ENCODE peak calls at places on chromosomes 6 and 20, in seven cellular contexts. D is neuronal stem cell; X is CD8-positive, alpha-beta T cell; N is mesendoderm; E is body of pancreas; U is fibroblast of lung; S is Karpas-422. Y is an unnamed sample. For H3K36me3, the result is how much of the 10 kb centered on the place peaks cover.

GRCh38 chr6:27214126-27214601 is 33.3 kb upstream of the PRSS16 start:
- DNase-seq in D (no peak), X (no peak), N (peak), E (no peak), U (no peak), S (no peak), Y (no peak)

GRCh38 chr6:101429291-101429690 is 35.8 kb downstream of the GRIK2 start:
- DNase-seq in D (no peak), X (no peak), N (peak), E (no peak), U (no peak), S (no peak), Y (no peak)

GRCh38 chr20:57999465-58000111 is 228.9 kb downstream of the ANKRD60 start:
- DNase-seq in D (peak), X (no peak), N (peak), E (no peak), U (no peak), S (no peak), Y (no peak)

GRCh38 chr20:51985013-51985415 is 182.7 kb upstream of the SALL4 start:
- DNase-seq in D (no peak), X (no peak), N (peak), E (no peak), U (peak), S (no peak), Y (no peak)

GRCh38 chr6:79399499-79399898 is 137.7 kb downstream of the LCA5 start:
- DNase-seq in D (no peak), X (no peak), N (no peak), E (no peak), U (no peak), S (no peak), Y (no peak)

GRCh38 chr6:156423829-156424228 is 353.3 kb upstream of the ARID1B start:
- DNase-seq in D (no peak), X (no peak), N (peak), E (no peak), U (no peak), S (no peak), Y (no peak)

GRCh38 chr20:17849901-17850673 is 118.5 kb downstream of the SNX5 start:
- DNase-seq in D (no peak), X (no peak), N (no peak), E (no peak), U (peak), S (no peak), Y (no peak)

GRCh38 chr6:157187182-157188093 is 135.9 kb downstream of the TMEM242 start:
- DNase-seq in D (no peak), X (no peak), N (peak), E (no peak), U (no peak), S (no peak), Y (no peak)

GRCh38 chr20:55678126-55678525 is 327.2 kb downstream of the CBLN4 start:
- DNase-seq in D (no peak), X (no peak), N (no peak), E (no peak), U (no peak), S (no peak), Y (no peak)

GRCh38 chr6:18307006-18307405 is 42.7 kb upstream of the DEK start:
- DNase-seq in D (no peak), X (no peak), N (peak), E (no peak), U (no peak), S (no peak), Y (no peak)

GRCh38 chr6:13661647-13662046 is 46.5 kb downstream of the NOL7 start:
- DNase-seq in D (no peak), X (no peak), N (no peak), E (no peak), U (no peak), S (no peak), Y (no peak)

GRCh38 chr6:40960784-40961430 is 78.1 kb downstream of the UNC5CL start:
- DNase-seq in D (no peak), X (no peak), N (no peak), E (no peak), U (no peak), S (no peak), Y (no peak)

GRCh38 chr20:31760457-31761240 is 21.6 kb downstream of the TPX2 start:
- DNase-seq in D (no peak), X (no peak), N (no peak), E (no peak), U (peak), S (no peak), Y (no peak)

GRCh38 chr6:14396826-14397517 is 279.4 kb downstream of the CD83 start:
- DNase-seq in D (no peak), X (no peak), N (peak), E (peak), U (peak), S (no peak), Y (no peak)

GRCh38 chr6:145809785-145810184 is 4.8 kb downstream of the FBXO30 start:
- DNase-seq in D (no peak), X (no peak), N (no peak), E (no peak), U (peak), S (no peak), Y (no peak)

GRCh38 chr6:138521800-138522199 is 22.5 kb upstream of the NHSL1 start:
- DNase-seq in D (no peak), X (no peak), N (no peak), E (no peak), U (no peak), S (no peak), Y (no peak)

GRCh38 chr6:20605581-20605980 is 71.3 kb downstream of the CDKAL1 start:
- DNase-seq in D (no peak), X (no peak), N (peak), E (no peak), U (peak), S (no peak), Y (no peak)

GRCh38 chr6:138600261-138600660 is 101.0 kb upstream of the NHSL1 start:
- DNase-seq in D (no peak), X (no peak), N (no peak), E (no peak), U (no peak), S (no peak), Y (no peak)

GRCh38 chr6:3026811-3027626 is 27.3 kb downstream of the NQO2 start:
- DNase-seq in D (no peak), X (peak), N (no peak), E (no peak), U (no peak), S (peak), Y (no peak)

GRCh38 chr20:39851459-39851858 is 837.6 kb downstream of the MAFB start:
- DNase-seq in D (no peak), X (no peak), N (no peak), E (no peak), U (peak), S (no peak), Y (no peak)

DNA sequence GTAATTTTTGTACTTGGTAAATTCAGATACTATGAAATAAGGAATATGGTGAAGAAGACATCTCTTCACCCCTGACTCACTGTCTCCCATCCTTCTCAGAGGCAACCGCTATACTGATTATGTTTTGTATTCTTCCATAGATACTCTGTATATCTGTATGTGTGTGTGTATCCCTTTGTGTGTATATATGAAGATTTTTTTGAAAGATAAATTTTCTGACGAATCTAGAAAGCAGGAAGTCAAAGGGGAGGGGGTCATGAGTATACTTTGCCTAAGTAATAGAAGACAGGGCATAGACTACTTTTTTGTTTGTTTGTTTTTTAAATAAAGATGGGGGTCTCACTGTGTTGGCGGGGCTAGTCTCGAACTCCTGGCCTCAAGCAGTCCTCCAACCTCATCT is 48.2 kb downstream of the TOP1 start:
- DNase-seq in D (no peak), X (no peak), N (no peak), E (no peak), U (no peak), S (no peak), Y (no peak)
- H3K36me3 ChIP-seq in D (half or more), X (under half), N (under half), E (under half), U (under half), S (half or more), Y (under half)

GRCh38 chr6:12450446-12450845 is 160.3 kb downstream of the EDN1 start:
- DNase-seq in D (no peak), X (no peak), N (no peak), E (no peak), U (no peak), S (no peak), Y (no peak)
- H3K36me3 ChIP-seq in D (under half), X (under half), N (under half), E (under half), U (under half), S (under half), Y (under half)

GRCh38 chr20:32837157-32837556 is 17.4 kb downstream of the MAPRE1 start:
- DNase-seq in D (no peak), X (no peak), N (no peak), E (no peak), U (no peak), S (no peak), Y (no peak)
- H3K36me3 ChIP-seq in D (half or more), X (under half), N (under half), E (under half), U (under half), S (under half), Y (under half)

GRCh38 chr6:43181621-43181941 is 415 bp upstream of the CUL9 start:
- DNase-seq in D (no peak), X (no peak), N (no peak), E (no peak), U (no peak), S (no peak), Y (no peak)
- H3K36me3 ChIP-seq in D (half or more), X (under half), N (under half), E (under half), U (under half), S (under half), Y (under half)

GRCh38 chr6:151403919-151404308 is 12.6 kb upstream of the ZBTB2 start:
- DNase-seq in D (no peak), X (no peak), N (no peak), E (no peak), U (no peak), S (no peak), Y (no peak)

GRCh38 chr6:151402228-151402627 is 10.9 kb upstream of the ZBTB2 start:
- DNase-seq in D (no peak), X (no peak), N (no peak), E (no peak), U (no peak), S (no peak), Y (no peak)

GRCh38 chr6:151399679-151400078 is 8.3 kb upstream of the ZBTB2 start:
- DNase-seq in D (no peak), X (no peak), N (no peak), E (no peak), U (no peak), S (no peak), Y (no peak)

DNA sequence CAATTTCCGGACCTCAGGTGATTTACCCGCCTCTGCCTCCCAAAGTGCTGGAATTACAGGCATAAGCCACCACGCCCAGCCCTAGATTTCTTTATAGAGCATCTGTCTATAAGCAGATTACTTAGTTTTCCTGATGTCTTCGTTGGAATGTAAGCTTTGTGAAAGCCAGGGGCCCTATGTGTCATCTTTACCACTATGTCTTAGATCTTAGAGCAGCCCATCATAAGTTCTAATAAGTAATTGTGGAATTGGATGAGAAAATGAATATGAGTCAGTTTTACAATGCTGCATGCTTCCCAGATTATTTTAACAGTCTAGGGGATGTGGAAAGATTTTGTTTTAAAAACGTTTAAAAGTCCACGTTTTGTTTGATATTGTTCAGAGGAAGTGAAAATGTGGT is 9.1 kb upstream of the ZBTB2 start:
- DNase-seq in D (no peak), X (no peak), N (no peak), E (no peak), U (no peak), S (no peak), Y (no peak)
- H3K36me3 ChIP-seq in D (half or more), X (under half), N (under half), E (under half), U (under half), S (under half), Y (under half)

GRCh38 chr20:47266847-47267515 is 89.5 kb downstream of the ZMYND8 start:
- DNase-seq in D (no peak), X (no peak), N (no peak), E (no peak), U (no peak), S (no peak), Y (no peak)

GRCh38 chr20:47265214-47265613 is 91.3 kb downstream of the ZMYND8 start:
- DNase-seq in D (no peak), X (no peak), N (no peak), E (no peak), U (no peak), S (no peak), Y (no peak)

GRCh38 chr20:47265984-47266383 is 90.5 kb downstream of the ZMYND8 start:
- DNase-seq in D (no peak), X (no peak), N (no peak), E (no peak), U (no peak), S (no peak), Y (no peak)

GRCh38 chr20:47269309-47270165 is 87.0 kb downstream of the ZMYND8 start:
- DNase-seq in D (no peak), X (no peak), N (no peak), E (no peak), U (no peak), S (no peak), Y (no peak)

DNA sequence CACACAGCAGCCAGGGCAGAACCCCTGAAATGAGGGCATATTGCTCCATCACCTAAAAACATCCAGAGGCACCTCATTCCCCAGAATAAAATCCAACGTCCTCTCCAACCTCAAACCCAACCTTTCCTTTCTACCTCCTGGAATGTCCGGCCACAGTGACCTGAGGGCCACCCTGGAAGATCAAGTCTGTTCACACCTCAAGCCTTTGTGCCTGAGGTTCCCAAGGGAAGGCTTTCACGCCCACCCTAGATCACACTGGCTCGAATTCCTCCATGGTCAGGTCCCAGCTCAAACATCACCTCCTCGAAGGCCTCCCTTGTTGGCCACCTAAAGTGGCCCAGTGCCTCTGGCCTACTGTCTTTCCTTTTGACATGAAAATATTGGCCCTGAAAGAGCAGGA is 88.9 kb downstream of the ZMYND8 start:
- DNase-seq in D (no peak), X (no peak), N (no peak), E (no peak), U (no peak), S (no peak), Y (no peak)
- H3K36me3 ChIP-seq in D (half or more), X (under half), N (under half), E (under half), U (under half), S (under half), Y (under half)

GRCh38 chr6:148526145-148526544 is 183.5 kb downstream of the SASH1 start:
- DNase-seq in D (no peak), X (no peak), N (no peak), E (no peak), U (no peak), S (no peak), Y (no peak)

GRCh38 chr6:148528292-148528691 is 185.7 kb downstream of the SASH1 start:
- DNase-seq in D (no peak), X (no peak), N (peak), E (no peak), U (peak), S (peak), Y (no peak)

GRCh38 chr6:148530976-148531375 is 188.3 kb downstream of the SASH1 start:
- DNase-seq in D (no peak), X (no peak), N (no peak), E (no peak), U (no peak), S (no peak), Y (no peak)

GRCh38 chr6:148530394-148530923 is 187.8 kb downstream of the SASH1 start:
- DNase-seq in D (no peak), X (no peak), N (peak), E (no peak), U (peak), S (peak), Y (no peak)

DNA sequence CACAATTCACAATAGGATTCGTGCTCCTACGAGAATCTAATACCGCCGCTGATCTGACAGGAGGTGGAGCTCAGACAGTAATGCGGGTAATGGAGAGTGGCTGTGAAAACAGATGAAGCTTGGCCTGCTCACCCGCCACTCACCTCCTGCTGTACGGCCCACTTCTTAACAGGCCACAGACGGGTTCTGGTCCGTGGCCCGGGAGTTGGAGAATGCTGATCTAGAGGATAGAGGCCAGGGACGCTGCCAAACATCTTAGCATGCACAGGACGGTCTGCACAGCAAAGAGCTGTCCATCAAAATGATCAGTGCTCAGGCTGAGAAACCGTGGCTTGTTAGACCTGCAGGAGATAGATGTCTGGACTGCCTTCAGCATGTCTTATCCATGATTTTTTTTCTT is 186.4 kb downstream of the SASH1 start:
- DNase-seq in D (no peak), X (no peak), N (no peak), E (no peak), U (no peak), S (no peak), Y (no peak)
- H3K36me3 ChIP-seq in D (half or more), X (under half), N (under half), E (under half), U (under half), S (under half), Y (under half)

DNA sequence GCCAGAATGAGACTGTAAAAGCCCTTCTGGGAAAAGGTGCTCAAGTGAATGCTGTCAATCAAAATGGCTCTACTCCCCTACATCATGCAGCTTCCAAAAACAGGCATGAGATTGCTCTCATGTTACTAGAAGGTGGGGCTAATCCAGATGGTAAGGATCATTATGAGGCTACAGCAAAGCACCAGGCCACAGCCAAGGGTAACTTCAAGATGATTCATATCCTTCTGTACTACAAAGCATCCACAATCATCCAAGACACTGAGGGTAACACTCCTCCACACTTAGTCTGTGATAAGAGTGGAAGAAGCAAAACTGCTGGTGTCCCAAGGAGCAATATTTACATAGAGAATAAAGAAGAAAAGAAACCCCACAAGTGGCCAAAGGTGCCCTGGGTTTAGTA is 17.3 kb downstream of the ADNP start:
- DNase-seq in D (no peak), X (no peak), N (no peak), E (no peak), U (peak), S (no peak), Y (no peak)
- H3K36me3 ChIP-seq in D (half or more), X (under half), N (under half), E (under half), U (under half), S (half or more), Y (under half)

DNA sequence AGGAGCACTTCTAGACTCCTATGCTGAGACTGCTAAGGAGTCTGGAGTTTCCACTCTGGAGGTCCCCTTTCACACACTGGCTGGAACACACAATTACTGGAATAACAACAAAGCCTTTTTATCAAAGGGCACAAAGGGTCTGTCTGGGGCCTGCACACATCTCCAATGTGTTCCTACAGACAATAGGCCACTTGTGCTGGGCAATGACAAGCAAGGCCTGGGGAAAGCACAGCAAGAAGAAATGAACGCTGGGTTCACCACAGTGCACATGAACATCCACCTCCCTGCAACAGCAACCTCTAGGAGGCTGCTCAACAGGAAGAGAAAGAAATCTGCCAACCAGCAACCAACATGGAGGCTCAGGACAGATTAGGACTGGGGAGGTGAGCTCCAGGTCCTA is 43.9 kb downstream of the TRPC4AP start:
- DNase-seq in D (peak), X (no peak), N (no peak), E (no peak), U (no peak), S (no peak), Y (no peak)
- H3K36me3 ChIP-seq in D (half or more), X (under half), N (under half), E (under half), U (under half), S (under half), Y (under half)

DNA sequence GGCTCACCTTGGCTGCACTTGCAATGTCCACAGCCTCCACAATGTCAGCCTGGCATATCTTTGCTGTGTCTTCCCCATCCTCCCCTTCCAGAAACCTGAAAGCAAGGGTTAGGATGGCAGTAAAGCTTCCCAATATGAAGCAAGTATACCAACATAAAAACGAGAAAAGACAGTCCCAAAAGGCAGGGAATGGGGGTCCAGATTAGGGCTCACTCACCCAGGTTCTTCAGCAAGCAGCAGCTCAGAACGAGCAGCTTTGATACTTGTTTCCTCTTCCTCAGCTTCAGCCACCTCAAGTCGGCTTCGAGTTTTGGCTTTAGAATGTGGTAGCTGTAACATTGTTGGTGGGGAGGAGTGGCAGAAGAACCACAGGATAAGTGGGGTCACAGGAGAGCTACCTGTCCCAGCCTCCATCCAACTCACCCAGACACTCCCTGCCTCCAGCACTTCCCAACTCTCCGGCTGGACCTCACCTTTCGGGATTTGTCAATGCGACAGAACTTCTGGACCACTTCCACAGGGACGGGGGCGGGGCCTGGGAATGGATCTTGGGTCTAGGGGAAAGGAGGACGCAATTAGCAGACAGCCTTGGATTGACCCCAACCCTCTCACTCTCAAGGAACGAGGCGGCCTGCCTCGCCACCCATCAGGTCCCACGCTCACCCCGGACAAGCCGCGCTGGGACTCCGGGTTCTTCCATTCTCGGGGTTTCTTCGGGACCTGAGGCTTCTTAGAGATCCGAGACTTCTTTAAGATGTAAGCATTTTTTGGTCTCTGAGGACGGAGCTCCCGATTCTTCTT is 698 bp downstream of the WDR46 start:
- DNase-seq in D (no peak), X (no peak), N (no peak), E (no peak), U (no peak), S (no peak), Y (no peak)
- H3K36me3 ChIP-seq in D (half or more), X (under half), N (under half), E (under half), U (under half), S (under half), Y (under half)